ENCODE peak calls at places on chromosomes 3 and 15, in four cellular contexts. A is mucosa of gallbladder; U is CD8-positive, alpha-beta T cell; B is AG09309. I is an unnamed sample.

GRCh38 chr15:38721549-38721948 is 156.9 kb upstream of the RASGRP1 start:
- DNase-seq in A (no peak), U (no peak), B (no peak), I (no peak)

GRCh38 chr15:71449956-71450355 is 334.7 kb downstream of the THSD4 start:
- DNase-seq in A (no peak), U (no peak), B (no peak), I (no peak)

GRCh38 chr15:39181901-39182300 is 399.0 kb upstream of the THBS1 start:
- DNase-seq in A (no peak), U (no peak), B (peak), I (no peak)

GRCh38 chr15:57914350-57915055 is 151.0 kb downstream of the ALDH1A2 start:
- DNase-seq in A (no peak), U (no peak), B (no peak), I (no peak)

GRCh38 chr15:44883219-44883900 is 73.1 kb upstream of the TERB2 start:
- DNase-seq in A (no peak), U (no peak), B (no peak), I (no peak)

GRCh38 chr3:38168151-38168987 is 3.0 kb downstream of the OXSR1 start:
- DNase-seq in A (no peak), U (no peak), B (no peak), I (peak)

GRCh38 chr15:62795171-62795570 is 247.4 kb upstream of the TPM1 start:
- DNase-seq in A (no peak), U (no peak), B (no peak), I (no peak)

GRCh38 chr15:89335289-89336041 is 841 bp upstream of the POLG start:
- DNase-seq in A (peak), U (peak), B (no peak), I (peak)

GRCh38 chr3:87793322-87793877 is 265.4 kb downstream of the CGGBP1 start:
- DNase-seq in A (no peak), U (no peak), B (no peak), I (no peak)

GRCh38 chr3:159187232-159187631 is 385.4 kb downstream of the MFSD1 start:
- DNase-seq in A (no peak), U (no peak), B (no peak), I (no peak)

GRCh38 chr3:149179225-149179624 is 42.4 kb downstream of the CP start:
- DNase-seq in A (no peak), U (no peak), B (no peak), I (no peak)

GRCh38 chr15:60096157-60096556 is 92.0 kb downstream of the FOXB1 start:
- DNase-seq in A (no peak), U (no peak), B (no peak), I (no peak)

GRCh38 chr3:175107231-175107630 is 248.1 kb downstream of the NAALADL2 start:
- DNase-seq in A (no peak), U (no peak), B (no peak), I (no peak)

GRCh38 chr15:59259137-59259943 is 52.7 kb downstream of the LDHAL6B start:
- DNase-seq in A (no peak), U (no peak), B (no peak), I (no peak)

I was measured in astrocyte of the cerebellum.